ENCODE peak calls at places on chromosomes 1 and 21, in nine cellular contexts. D is prostate gland; W is ELR; I is amniotic epithelial cell; Q is AG09309; S is NCI-H146; Y is RPMI7951; N is BJ; R is activated gamma-delta T cell treated with anti-CD3 and anti-CD28 coated beads, Interleukin-2, amount 50 U/mL, for 16 hours. E is an unnamed sample.
A peak's percentile ranks its signal among the peaks of the same experiment; 100 is the strongest.

GRCh38 chr1:207794861-207795260 is 43.0 kb downstream of the CD46 start:
- DNase-seq in D (no peak), W (no peak), I (peak; percentile 32), Q (no peak), S (no peak), Y (no peak), N (no peak), R (no peak), E (peak; percentile 61)

GRCh38 chr1:39489567-39490239 is 1.7 kb upstream of the BMP8A start:
- DNase-seq in D (no peak), W (no peak), I (no peak), Q (no peak), S (no peak), Y (no peak), N (no peak), R (no peak), E (no peak)

GRCh38 chr1:173986951-173987350 is 35.2 kb downstream of the RC3H1 start:
- DNase-seq in D (no peak), W (no peak), I (no peak), Q (no peak), S (no peak), Y (no peak), N (no peak), R (no peak), E (no peak)

GRCh38 chr1:161835963-161836362 is 69.8 kb downstream of the ATF6 start:
- DNase-seq in D (no peak), W (peak; percentile 10), I (peak; percentile 35), Q (peak; percentile 78), S (no peak), Y (peak; percentile 23), N (peak; percentile 60), R (no peak), E (peak; percentile 34)

GRCh38 chr1:238960071-238960470 is 426.3 kb upstream of the CHRM3 start:
- DNase-seq in D (no peak), W (peak; percentile 77), I (peak; percentile 97), Q (peak; percentile 90), S (no peak), Y (peak; percentile 89), N (no peak), R (no peak), E (peak; percentile 2)

GRCh38 chr1:201850053-201850397 is 21.1 kb downstream of the IPO9 start:
- DNase-seq in D (no peak), W (peak; percentile 76), I (peak; percentile 66), Q (peak; percentile 60), S (no peak), Y (peak; percentile 59), N (peak; percentile 87), R (no peak), E (peak; percentile 67)

GRCh38 chr1:229893762-229894444 is 173.1 kb upstream of the GALNT2 start:
- DNase-seq in D (no peak), W (peak; percentile 11), I (no peak), Q (no peak), S (peak; percentile 93), Y (peak; percentile 97), N (no peak), R (no peak), E (no peak)

GRCh38 chr1:201406831-201407406 is 7.8 kb upstream of the LAD1 start:
- DNase-seq in D (no peak), W (no peak), I (no peak), Q (no peak), S (no peak), Y (no peak), N (no peak), R (no peak), E (no peak)

GRCh38 chr21:39006653-39007417 is 176.4 kb downstream of the PSMG1 start:
- DNase-seq in D (peak; percentile 62), W (no peak), I (no peak), Q (no peak), S (no peak), Y (peak; percentile 57), N (no peak), R (no peak), E (no peak)

GRCh38 chr1:26784023-26784871 is 3.5 kb upstream of the PIGV start:
- DNase-seq in D (peak; percentile 16), W (peak; percentile 51), I (peak; percentile 79), Q (no peak), S (peak; percentile 42), Y (peak; percentile 68), N (no peak), R (no peak), E (peak; percentile 92)

GRCh38 chr1:199489594-199489993 is 537.9 kb upstream of the NR5A2 start:
- DNase-seq in D (no peak), W (no peak), I (no peak), Q (no peak), S (no peak), Y (no peak), N (no peak), R (no peak), E (no peak)

GRCh38 chr1:153959454-153959853 is 1.0 kb upstream of the CRTC2 start:
- DNase-seq in D (no peak), W (no peak), I (no peak), Q (no peak), S (no peak), Y (no peak), N (no peak), R (no peak), E (no peak)

GRCh38 chr1:37434292-37434907 is 40.0 kb upstream of the ZC3H12A start:
- DNase-seq in D (peak; percentile 36), W (peak; percentile 63), I (peak; percentile 23), Q (no peak), S (peak; percentile 43), Y (peak; percentile 41), N (no peak), R (peak; percentile 60), E (peak; percentile 38)

GRCh38 chr1:30965914-30966313 is 57.4 kb upstream of the SDC3 start:
- DNase-seq in D (no peak), W (no peak), I (no peak), Q (no peak), S (no peak), Y (no peak), N (no peak), R (no peak), E (no peak)

GRCh38 chr1:209850342-209850979 is 22.7 kb downstream of the UTP25 start:
- DNase-seq in D (peak; percentile 73), W (peak; percentile 84), I (peak; percentile 75), Q (no peak), S (peak; percentile 39), Y (peak; percentile 69), N (no peak), R (no peak), E (peak; percentile 74)

GRCh38 chr21:36709868-36710728 is 11.2 kb downstream of the SIM2 start:
- DNase-seq in D (no peak), W (no peak), I (no peak), Q (no peak), S (no peak), Y (no peak), N (no peak), R (no peak), E (no peak)